ENCODE peak calls at places on chromosomes 4 and X, in eight cellular contexts. X is GM13976, M is GM20000, E is nephron progenitor cell, A is endothelial cell, I is right lobe of liver, Y is type B pancreatic cell, B is OCI-LY7. T is an unnamed sample.
A peak's percentile ranks its signal among the peaks of the same experiment; 100 is the strongest.

GRCh38 chrX:30570505-30570904 is 7.1 kb downstream of the TASL start:
- DNase-seq in X (peak; percentile 18), M (no peak), E (no peak), A (no peak), I (no peak), Y (no peak), B (peak; percentile 34), T (no peak)

GRCh38 chr4:93373893-93374860 is 454.4 kb upstream of the ATOH1 start:
- DNase-seq in X (no peak), M (no peak), E (no peak), A (no peak), I (no peak), Y (no peak), B (no peak), T (no peak)

GRCh38 chr4:10273030-10273429 is 156.4 kb upstream of the WDR1 start:
- DNase-seq in X (no peak), M (no peak), E (no peak), A (no peak), I (no peak), Y (no peak), B (no peak), T (no peak)

GRCh38 chrX:20515841-20516461 is 249.2 kb upstream of the RPS6KA3 start:
- DNase-seq in X (peak; percentile 24), M (peak; percentile 25), E (no peak), A (no peak), I (no peak), Y (no peak), B (no peak), T (peak; percentile 17)

GRCh38 chrX:101417190-101417589 is 9.2 kb downstream of the HNRNPH2 start:
- DNase-seq in X (no peak), M (no peak), E (no peak), A (no peak), I (no peak), Y (no peak), B (no peak), T (no peak)

GRCh38 chr4:6909970-6910339 is 329 bp downstream of the TBC1D14 start:
- DNase-seq in X (no peak), M (no peak), E (peak; percentile 62), A (peak; percentile 38), I (peak; percentile 59), Y (no peak), B (no peak), T (no peak)

GRCh38 chrX:52346462-52347165 is 22.2 kb upstream of the XAGE2 start:
- DNase-seq in X (no peak), M (no peak), E (no peak), A (no peak), I (no peak), Y (no peak), B (no peak), T (no peak)

GRCh38 chr4:98822144-98822543 is 106.8 kb downstream of the EIF4E start:
- DNase-seq in X (no peak), M (no peak), E (no peak), A (no peak), I (no peak), Y (no peak), B (no peak), T (no peak)

GRCh38 chr4:81085291-81085690 is 54.8 kb downstream of the BMP3 start:
- DNase-seq in X (no peak), M (no peak), E (no peak), A (no peak), I (no peak), Y (no peak), B (no peak), T (no peak)

GRCh38 chrX:107728342-107729099 is 47.1 kb downstream of the TSC22D3 start:
- DNase-seq in X (no peak), M (no peak), E (no peak), A (no peak), I (peak; percentile 70), Y (no peak), B (no peak), T (no peak)

GRCh38 chr4:154743683-154744340 is at the start of gene LRAT:
- DNase-seq in X (peak; percentile 42), M (peak; percentile 28), E (peak; percentile 81), A (peak; percentile 62), I (peak; percentile 59), Y (no peak), B (no peak), T (peak; percentile 50)

GRCh38 chr4:68850293-68850692 is 34.5 kb downstream of the UGT2B10 start:
- DNase-seq in X (no peak), M (no peak), E (no peak), A (no peak), I (no peak), Y (no peak), B (no peak), T (no peak)
- TF ChIP-seq CTCF in X (no peak), M (no peak), E (no peak), A (no peak), I (no peak), Y (no peak), B (no peak), T (no peak)

DNA sequence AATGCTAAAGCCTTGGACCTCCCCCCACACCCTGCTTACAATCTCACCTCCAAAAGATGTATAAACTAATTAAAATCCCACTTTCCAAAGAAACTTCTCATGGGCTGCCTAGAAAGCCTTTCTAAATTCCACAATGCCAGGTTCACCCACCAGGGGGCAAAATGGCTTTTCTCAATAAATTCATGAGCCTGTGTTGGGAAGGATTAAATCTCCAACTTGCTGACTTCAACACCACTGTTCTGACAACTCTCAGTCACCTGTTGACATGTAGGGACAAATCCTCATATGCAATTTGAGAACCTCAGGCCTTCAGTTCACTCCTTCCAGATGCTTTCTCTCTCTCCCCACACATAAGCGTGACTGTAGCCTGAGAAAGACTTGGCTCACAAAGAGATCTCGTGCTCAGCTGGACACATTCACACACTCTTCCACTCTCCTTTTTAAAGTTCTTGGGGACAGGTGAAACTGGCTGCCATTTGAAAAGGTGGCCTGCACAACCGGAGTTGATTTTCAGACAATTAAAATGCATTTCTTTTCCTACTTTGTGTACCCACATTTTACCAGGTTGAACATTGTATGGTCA is 88.6 kb upstream of the PRPS2 start:
- DNase-seq in X (no peak), M (no peak), E (peak; percentile 28), A (peak; percentile 40), I (no peak), Y (no peak), B (peak; percentile 10), T (no peak)
- TF ChIP-seq CTCF in X (no peak), M (no peak), E (peak; percentile 45), A (peak; percentile 68), I (peak; percentile 13), Y (peak; percentile 68), B (peak; percentile 51), T (peak; percentile 33)

DNA sequence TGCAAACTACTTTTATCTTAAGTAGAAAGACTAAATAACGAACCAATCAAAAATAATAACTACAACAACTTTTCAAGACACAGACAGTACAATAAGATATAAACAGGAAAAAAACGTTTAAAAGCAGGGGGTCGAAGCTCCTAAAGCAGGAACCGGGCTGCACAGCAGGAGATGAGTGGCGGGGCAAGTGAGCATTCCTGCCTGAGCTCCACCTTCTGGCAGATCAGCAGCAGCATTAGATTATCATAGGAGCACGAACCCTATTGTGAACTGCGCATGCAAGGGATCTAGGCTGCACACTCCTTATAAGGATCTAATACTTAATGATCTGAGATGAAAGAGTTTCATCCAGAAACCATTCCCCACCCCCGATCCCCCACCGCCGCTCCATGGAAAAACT is 146.2 kb downstream of the TEX11 start:
- DNase-seq in X (no peak), M (no peak), E (no peak), A (peak; percentile 3), I (no peak), Y (no peak), B (no peak), T (no peak)
- TF ChIP-seq CTCF in X (no peak), M (no peak), E (no peak), A (no peak), I (no peak), Y (no peak), B (no peak), T (no peak)

GRCh38 chr4:147042046-147042445 is 96.4 kb upstream of the TTC29 start:
- DNase-seq in X (no peak), M (no peak), E (no peak), A (no peak), I (no peak), Y (no peak), B (no peak), T (no peak)
- TF ChIP-seq CTCF in X (no peak), M (no peak), E (no peak), A (no peak), I (no peak), Y (no peak), B (no peak), T (no peak)

DNA sequence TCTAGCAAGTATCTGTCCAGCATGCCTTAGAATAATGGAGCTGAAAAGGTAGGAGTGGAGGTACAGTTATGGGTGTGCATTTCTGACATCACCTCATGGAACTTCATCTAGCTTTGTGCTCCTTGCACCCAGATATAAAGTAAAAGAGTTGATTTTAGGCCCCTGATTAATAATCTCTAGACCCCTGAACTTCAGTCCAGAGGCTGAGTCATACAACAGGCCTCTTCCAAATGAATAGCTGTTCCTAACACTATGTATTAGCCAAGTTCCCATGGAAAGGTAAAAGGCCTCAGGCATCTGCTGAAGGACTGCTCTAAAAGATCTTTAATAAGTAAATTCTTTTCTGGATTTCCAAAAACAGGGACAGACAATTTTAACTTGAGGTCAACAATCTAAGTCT is 16.2 kb downstream of the TBC1D9 start:
- DNase-seq in X (no peak), M (no peak), E (no peak), A (no peak), I (no peak), Y (no peak), B (no peak), T (no peak)
- TF ChIP-seq CTCF in X (no peak), M (no peak), E (no peak), A (no peak), I (no peak), Y (no peak), B (no peak), T (no peak)

DNA sequence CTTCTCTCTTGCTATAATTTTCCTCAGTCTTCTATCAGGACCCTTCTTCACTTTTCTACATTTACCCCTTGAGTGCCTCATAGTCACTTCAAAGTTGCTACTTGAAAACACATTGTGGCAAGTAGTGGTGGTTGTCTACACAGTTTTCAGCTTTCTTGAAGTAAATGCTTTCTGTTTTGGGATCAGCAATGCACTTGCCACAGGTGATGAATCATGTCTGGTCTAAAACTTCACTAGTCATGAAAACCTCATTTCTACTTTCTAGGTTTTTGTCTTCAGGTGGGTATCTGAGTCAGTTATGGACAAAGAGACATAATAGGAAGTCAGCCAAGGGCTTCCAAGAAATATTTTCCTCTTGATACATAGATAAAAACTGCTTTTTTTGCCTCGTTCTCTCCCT is 359.2 kb downstream of the CCSER1 start:
- DNase-seq in X (no peak), M (no peak), E (no peak), A (no peak), I (no peak), Y (no peak), B (no peak), T (no peak)
- TF ChIP-seq CTCF in X (no peak), M (no peak), E (no peak), A (no peak), I (no peak), Y (no peak), B (no peak), T (no peak)

DNA sequence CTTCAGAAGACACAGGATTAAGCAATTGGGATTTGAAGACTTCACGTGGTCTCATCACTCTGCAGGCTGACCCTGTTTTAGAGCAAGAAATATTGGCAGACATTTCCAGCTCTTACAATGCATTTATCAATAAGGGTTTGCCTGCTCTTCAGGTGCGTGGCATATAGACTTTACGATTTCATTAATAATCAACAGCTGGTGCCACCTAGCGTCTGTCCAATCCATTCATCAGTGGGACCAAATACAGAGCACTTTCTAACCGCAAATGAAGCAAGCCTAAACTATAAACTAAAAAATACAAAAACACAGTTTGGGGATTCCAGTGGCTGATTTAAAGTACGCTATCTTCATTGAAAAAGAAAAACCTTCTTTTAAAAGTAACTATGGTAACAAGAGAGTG is 125.4 kb upstream of the DMD start:
- DNase-seq in X (no peak), M (no peak), E (peak; percentile 10), A (no peak), I (no peak), Y (no peak), B (peak; percentile 68), T (no peak)
- TF ChIP-seq CTCF in X (peak; percentile 16), M (no peak), E (peak; percentile 30), A (no peak), I (peak; percentile 49), Y (peak; percentile 74), B (peak; percentile 79), T (peak; percentile 51)